ENCODE peak calls at places on chromosomes 13 and 19, in eight cellular contexts. O is astrocyte of the cerebellum; Y is 8988T; W is mesendoderm; G is fibroblast of pulmonary artery; U is BJ; H is cardiac muscle cell; N is stimulated activated CD8-positive, alpha-beta memory T cell treated with anti-CD3 and anti-CD28 coated beads, Interleukin-7, amount 100 ng/mL, for 1 hour. B is an unnamed sample.

GRCh38 chr13:94711561-94712286 is 621 bp downstream of the SOX21 start:
- DNase-seq in W (peak; percentile 59), Y (no peak), N (no peak), G (peak; percentile 23), O (no peak), U (no peak), H (no peak), B (no peak)

GRCh38 chr19:41297628-41298326 is 12.2 kb upstream of the CCDC97 start:
- DNase-seq in W (no peak), H (no peak), Y (no peak), U (no peak), N (no peak), G (no peak), O (no peak), B (no peak)

GRCh38 chr13:52002361-52002760 is 8.9 kb downstream of the ATP7B start:
- DNase-seq in W (peak; percentile 69), H (no peak), G (no peak), O (no peak), N (no peak), U (no peak), Y (no peak), B (no peak)

GRCh38 chr19:53102186-53102585 is 1.0 kb downstream of the ZNF160 start:
- DNase-seq in W (peak; percentile 29), U (no peak), G (no peak), O (no peak), Y (no peak), N (no peak), H (no peak), B (no peak)

GRCh38 chr13:114035583-114036501 is 62.0 kb upstream of the C13orf46 start:
- DNase-seq in U (no peak), O (no peak), Y (no peak), N (no peak), G (peak; percentile 20), W (no peak), H (peak; percentile 18), B (no peak)

GRCh38 chr13:78147905-78148304 is 229.3 kb upstream of the EDNRB start:
- DNase-seq in U (peak; percentile 39), N (no peak), W (peak; percentile 88), H (no peak), Y (no peak), O (peak; percentile 68), G (peak; percentile 89), B (no peak)

GRCh38 chr19:36169084-36169760 is 17.0 kb upstream of the COX7A1 start:
- DNase-seq in O (no peak), Y (no peak), U (no peak), G (no peak), W (no peak), H (no peak), N (no peak), B (no peak)

GRCh38 chr19:47470447-47471195 is 1.1 kb downstream of the SLC8A2 start:
- DNase-seq in N (no peak), Y (no peak), W (no peak), H (no peak), G (no peak), U (no peak), O (no peak), B (no peak)

GRCh38 chr19:44925114-44925891 is 10.9 kb downstream of the APOC1 start:
- DNase-seq in W (no peak), G (peak; percentile 88), U (no peak), Y (no peak), H (no peak), N (no peak), O (no peak), B (peak; percentile 70)